ENCODE peak calls at places on chromosomes 16 and 17, in six cellular contexts. D is pons; I is hypothalamus; W is activated effector memory CD4-positive, alpha-beta T cell treated with anti-CD3 and anti-CD28 coated beads, Interleukin-2, amount 50 U/mL, for 16 hours; S is pancreas; G is NT2/D1. O is an unnamed sample.
A peak's percentile ranks its signal among the peaks of the same experiment; 100 is the strongest.

GRCh38 chr16:85781685-85782370 is 17.5 kb downstream of the EMC8 start:
- DNase-seq in D (peak; percentile 59), I (no peak), W (no peak), S (peak; percentile 86), G (no peak), O (no peak)

GRCh38 chr16:68466174-68466573 is 17.9 kb upstream of the SMPD3 start:
- DNase-seq in D (no peak), I (no peak), W (no peak), S (no peak), G (no peak), O (no peak)

GRCh38 chr16:14405611-14406537 is 224.2 kb downstream of the PARN start:
- DNase-seq in D (no peak), I (no peak), W (peak; percentile 69), S (peak; percentile 59), G (peak; percentile 38), O (no peak)

GRCh38 chr16:77282345-77282744 is 83.1 kb downstream of the SYCE1L start:
- DNase-seq in D (no peak), I (no peak), W (no peak), S (no peak), G (no peak), O (no peak)

GRCh38 chr17:70608957-70609356 is 439.6 kb downstream of the KCNJ2 start:
- DNase-seq in D (peak; percentile 68), I (no peak), W (no peak), S (no peak), G (no peak), O (no peak)

GRCh38 chr16:3115011-3115410 is 2.6 kb downstream of the ZNF205 start:
- DNase-seq in D (no peak), I (no peak), W (no peak), S (no peak), G (no peak), O (no peak)

GRCh38 chr17:6667516-6667915 is 16.0 kb downstream of the C17orf100 start:
- DNase-seq in D (no peak), I (no peak), W (no peak), S (no peak), G (no peak), O (no peak)

GRCh38 chr16:51524555-51525373 is 373.7 kb upstream of the SALL1 start:
- DNase-seq in D (peak; percentile 70), I (no peak), W (no peak), S (no peak), G (no peak), O (no peak)

GRCh38 chr17:51434434-51435170 is 174.3 kb downstream of the UTP18 start:
- DNase-seq in D (no peak), I (no peak), W (no peak), S (no peak), G (no peak), O (no peak)

GRCh38 chr17:4708436-4708835 is 2.0 kb upstream of the ARRB2 start:
- DNase-seq in D (peak; percentile 37), I (no peak), W (peak; percentile 74), S (no peak), G (no peak), O (peak; percentile 78)

GRCh38 chr16:75263963-75264445 is 12.6 kb upstream of the BCAR1 start:
- DNase-seq in D (peak; percentile 31), I (no peak), W (no peak), S (no peak), G (no peak), O (no peak)

GRCh38 chr17:46943511-46944393 is 20.8 kb downstream of the GOSR2 start:
- DNase-seq in D (peak; percentile 37), I (no peak), W (no peak), S (no peak), G (no peak), O (no peak)

GRCh38 chr16:49345829-49346228 is 27.8 kb upstream of the C16orf78 start:
- DNase-seq in D (no peak), I (no peak), W (no peak), S (no peak), G (no peak), O (no peak)

GRCh38 chr16:84088695-84089395 is 27.9 kb downstream of the MBTPS1 start:
- DNase-seq in D (no peak), I (no peak), W (peak; percentile 74), S (no peak), G (no peak), O (peak; percentile 24)

GRCh38 chr17:32264823-32265191 is 825 bp upstream of the RHBDL3 start:
- DNase-seq in D (no peak), I (no peak), W (no peak), S (no peak), G (no peak), O (no peak)

GRCh38 chr16:3305109-3306068 is at the start of the genes TIGD7 and ZNF75A:
- DNase-seq in D (peak; percentile 88), I (peak; percentile 69), W (peak; percentile 93), S (peak; percentile 89), G (peak; percentile 88), O (peak; percentile 82)

GRCh38 chr17:29143894-29144293 is 36.3 kb downstream of the MYO18A start:
- DNase-seq in D (peak; percentile 75), I (no peak), W (no peak), S (no peak), G (no peak), O (no peak)

GRCh38 chr17:62780273-62780672 is 27.8 kb downstream of the MARCHF10 start:
- DNase-seq in D (no peak), I (no peak), W (no peak), S (peak; percentile 77), G (no peak), O (no peak)

GRCh38 chr17:79661292-79662041 is 50.6 kb upstream of the RBFOX3 start:
- DNase-seq in D (no peak), I (no peak), W (no peak), S (no peak), G (no peak), O (no peak)

GRCh38 chr17:8332128-8332527 is 7.5 kb upstream of the ODF4 start:
- DNase-seq in D (no peak), I (no peak), W (no peak), S (no peak), G (no peak), O (no peak)

GRCh38 chr16:70520612-70521297 is 2.6 kb downstream of the COG4 start:
- DNase-seq in D (no peak), I (no peak), W (no peak), S (no peak), G (no peak), O (peak; percentile 36)

GRCh38 chr16:8867483-8868271 is 1.1 kb downstream of the CARHSP1 start:
- DNase-seq in D (peak; percentile 35), I (no peak), W (peak; percentile 72), S (peak; percentile 81), G (no peak), O (peak; percentile 25)

GRCh38 chr16:31202402-31203385 is at the start of gene PYCARD:
- DNase-seq in D (no peak), I (no peak), W (peak; percentile 75), S (peak; percentile 70), G (no peak), O (peak; percentile 46)

GRCh38 chr16:2586241-2586640 is 48.4 kb downstream of the PDPK1 start:
- DNase-seq in D (no peak), I (no peak), W (no peak), S (no peak), G (no peak), O (no peak)

GRCh38 chr16:56671706-56672105 is 2.1 kb downstream of the MT1H start:
- DNase-seq in D (no peak), I (no peak), W (no peak), S (no peak), G (no peak), O (no peak)

GRCh38 chr17:77488531-77489238 is 347.9 kb downstream of the SEC14L1 start:
- DNase-seq in D (no peak), I (no peak), W (no peak), S (peak; percentile 53), G (no peak), O (no peak)

GRCh38 chr16:16036359-16036792 is 87.0 kb downstream of the ABCC1 start:
- DNase-seq in D (peak; percentile 6), I (no peak), W (no peak), S (no peak), G (no peak), O (no peak)

O was measured in CD4-positive, alpha-beta memory T cell.